ENCODE peak calls at places on chromosomes 5 and 9, in six cellular contexts. X is Peyer's patch; K is lower lobe of right lung; O is mammary epithelial cell; Y is CD8-positive, alpha-beta T cell; N is IMR-90. W is an unnamed sample.

GRCh38 chr5:1510151-1510561 is 13.6 kb downstream of the LPCAT1 start:
- DNase-seq in O (no peak), X (peak; percentile 12), Y (no peak), K (no peak), N (no peak), W (peak; percentile 38)

GRCh38 chr9:96612966-96613589 is 6.6 kb downstream of the CDC14B start:
- DNase-seq in X (no peak), Y (no peak), O (no peak), K (no peak), N (no peak), W (no peak)

GRCh38 chr5:134649163-134649916 is 755 bp downstream of the SEC24A start:
- DNase-seq in K (peak; percentile 61), O (peak; percentile 23), X (no peak), N (peak; percentile 8), Y (peak; percentile 16), W (peak; percentile 64)

GRCh38 chr9:116656977-116657376 is 30.1 kb upstream of the TRIM32 start:
- DNase-seq in O (no peak), K (no peak), X (no peak), N (peak; percentile 12), Y (no peak), W (no peak)

GRCh38 chr9:95189230-95190098 is 128.0 kb downstream of the FANCC start:
- DNase-seq in N (peak; percentile 91), K (no peak), X (no peak), Y (no peak), O (no peak), W (no peak)

GRCh38 chr5:37811866-37812265 is 28.0 kb downstream of the GDNF start:
- DNase-seq in K (no peak), N (no peak), X (no peak), O (no peak), Y (no peak), W (peak; percentile 81)

GRCh38 chr5:128535225-128535624 is 2.8 kb downstream of the FBN2 start:
- DNase-seq in N (no peak), K (no peak), O (no peak), X (no peak), Y (no peak), W (no peak)

GRCh38 chr5:76782444-76782843 is 36.4 kb upstream of the F2RL1 start:
- DNase-seq in O (no peak), K (no peak), Y (no peak), X (no peak), N (peak; percentile 20), W (no peak)

GRCh38 chr5:135309391-135310327 is 89.4 kb downstream of the MACROH2A1 start:
- DNase-seq in N (no peak), O (no peak), X (no peak), K (no peak), Y (no peak), W (no peak)

GRCh38 chr5:154755361-154756202 is at the start of gene LARP1:
- DNase-seq in N (peak; percentile 19), K (peak; percentile 63), O (peak; percentile 39), X (peak; percentile 47), Y (peak; percentile 35), W (no peak)

GRCh38 chr9:126607086-126607485 is 6.6 kb upstream of the LMX1B start:
- DNase-seq in K (no peak), N (no peak), Y (no peak), O (no peak), X (no peak), W (peak; percentile 26)

GRCh38 chr9:93155716-93156474 is 21.8 kb upstream of the NINJ1 start:
- DNase-seq in Y (no peak), X (no peak), O (no peak), K (no peak), N (no peak), W (no peak)

GRCh38 chr5:58816181-58816731 is 233.4 kb downstream of the RAB3C start:
- DNase-seq in K (no peak), N (no peak), Y (no peak), O (no peak), X (no peak), W (no peak)

GRCh38 chr9:126906086-126906485 is 8.5 kb upstream of the RALGPS1 start:
- DNase-seq in X (no peak), N (no peak), O (no peak), Y (no peak), K (no peak), W (no peak)

GRCh38 chr5:61817472-61818326 is 485.6 kb downstream of the ZSWIM6 start:
- DNase-seq in X (no peak), Y (no peak), K (no peak), O (peak; percentile 46), N (peak; percentile 39), W (no peak)

GRCh38 chr9:94859891-94860290 is 133.4 kb downstream of the AOPEP start:
- DNase-seq in K (no peak), X (no peak), Y (no peak), O (no peak), N (no peak), W (no peak)

GRCh38 chr5:56490971-56491468 is 257.9 kb upstream of the ANKRD55 start:
- DNase-seq in Y (peak; percentile 33), K (peak; percentile 63), O (peak; percentile 92), N (no peak), X (no peak), W (no peak)

GRCh38 chr9:113541019-113541900 is 77.7 kb downstream of the RGS3 start:
- DNase-seq in Y (no peak), X (no peak), K (no peak), O (peak; percentile 30), N (peak; percentile 55), W (no peak)

GRCh38 chr5:178986326-178986960 is 8.7 kb downstream of the GRM6 start:
- DNase-seq in K (no peak), X (no peak), O (no peak), N (no peak), Y (no peak), W (no peak)
- H3K9me3 ChIP-seq in K (peaks cover 56% of the 10 kb centered on the region), X (peaks cover 6% of the 10 kb centered on the region), O (peaks cover 56% of the 10 kb centered on the region), N (peaks cover 73% of the 10 kb centered on the region), Y (no peaks in the 10 kb centered on the region), W (no peaks in the 10 kb centered on the region)

GRCh38 chr5:149960272-149961185 is at the start of gene SLC26A2:
- DNase-seq in O (peak; percentile 98), N (peak; percentile 97), Y (peak; percentile 94), X (peak; percentile 98), K (peak; percentile 99), W (peak; percentile 98)
- TF ChIP-seq CTCF in O (no peak), N (no peak), Y (no peak), X (peak; percentile 27), K (no peak), W (no peak)

DNA sequence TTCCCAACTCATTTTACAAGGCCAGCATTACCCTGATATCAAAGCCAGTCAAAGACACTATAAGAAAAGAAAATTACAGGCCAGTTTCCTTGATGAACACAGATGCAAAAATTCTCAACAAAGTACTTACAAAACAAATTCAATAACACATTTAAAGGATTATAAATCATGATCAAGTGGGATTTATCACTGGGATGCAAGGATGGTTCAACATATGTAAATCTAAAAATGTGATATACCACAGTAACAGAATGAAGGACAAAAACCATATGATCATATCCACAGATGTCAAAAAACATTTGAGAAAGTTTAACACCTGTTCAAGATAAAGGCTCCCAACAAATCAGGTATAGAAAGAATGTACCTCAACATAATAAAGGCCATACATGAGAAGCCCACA is 130.6 kb downstream of the NDUFS4 start:
- DNase-seq in Y (no peak), K (no peak), O (no peak), N (no peak), X (no peak), W (no peak)
- H3K9me3 ChIP-seq in Y (peaks cover 8% of the 10 kb centered on the region), K (peaks cover 49% of the 10 kb centered on the region), O (peaks cover 12% of the 10 kb centered on the region), N (peaks cover 10% of the 10 kb centered on the region), X (no peaks in the 10 kb centered on the region), W (peaks cover 28% of the 10 kb centered on the region)

DNA sequence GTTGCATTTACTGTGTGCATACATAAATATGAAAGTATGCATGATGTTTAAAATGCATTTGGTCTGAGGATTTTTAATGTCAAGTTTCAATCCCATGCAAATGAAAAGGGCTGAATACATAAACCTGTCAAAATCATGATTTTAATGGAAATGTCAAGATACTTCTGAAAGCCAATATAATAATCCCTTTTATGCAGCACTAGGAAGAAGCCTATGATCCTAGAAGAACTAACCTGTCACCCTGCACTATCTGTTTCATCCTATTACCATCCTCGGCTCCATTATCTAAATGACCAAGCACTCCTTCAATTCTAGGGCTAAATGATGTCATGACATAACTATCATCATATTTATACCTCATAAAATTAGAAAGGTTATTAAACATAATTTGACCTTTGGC is 2229.4 kb upstream of the WWC1 start:
- DNase-seq in O (no peak), K (no peak), N (no peak), X (no peak), Y (no peak), W (no peak)
- TF ChIP-seq CTCF in O (no peak), K (no peak), N (no peak), X (no peak), Y (no peak), W (no peak)

DNA sequence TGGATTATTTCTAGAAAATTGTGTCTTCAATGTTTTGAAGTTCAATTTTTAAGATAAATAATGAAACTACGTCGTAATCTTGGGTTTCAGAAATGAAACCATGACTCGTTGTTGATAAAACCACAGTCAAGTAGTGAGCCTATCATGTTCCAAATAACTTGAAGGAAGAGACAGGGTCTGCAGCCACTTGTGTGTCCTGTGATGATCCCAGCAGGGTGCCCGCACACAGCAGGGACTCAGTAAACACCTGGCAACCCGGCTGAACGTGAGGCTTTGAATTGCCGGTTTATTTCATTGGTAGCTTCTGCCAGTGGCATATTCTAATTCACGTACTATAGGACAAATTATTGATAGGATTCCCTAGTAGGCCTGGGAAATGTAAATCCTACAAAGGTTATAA is 679.6 kb downstream of the IRX1 start:
- DNase-seq in K (no peak), N (no peak), Y (no peak), O (no peak), X (no peak), W (no peak)
- H3K9me3 ChIP-seq in K (peaks cover 6% of the 10 kb centered on the region), N (peaks cover 6% of the 10 kb centered on the region), Y (no peaks in the 10 kb centered on the region), O (peaks cover 4% of the 10 kb centered on the region), X (no peaks in the 10 kb centered on the region), W (peaks cover 8% of the 10 kb centered on the region)

GRCh38 chr5:101047181-101047580 is 144.1 kb upstream of the ST8SIA4 start:
- DNase-seq in O (no peak), Y (no peak), N (no peak), X (no peak), K (no peak), W (no peak)

DNA sequence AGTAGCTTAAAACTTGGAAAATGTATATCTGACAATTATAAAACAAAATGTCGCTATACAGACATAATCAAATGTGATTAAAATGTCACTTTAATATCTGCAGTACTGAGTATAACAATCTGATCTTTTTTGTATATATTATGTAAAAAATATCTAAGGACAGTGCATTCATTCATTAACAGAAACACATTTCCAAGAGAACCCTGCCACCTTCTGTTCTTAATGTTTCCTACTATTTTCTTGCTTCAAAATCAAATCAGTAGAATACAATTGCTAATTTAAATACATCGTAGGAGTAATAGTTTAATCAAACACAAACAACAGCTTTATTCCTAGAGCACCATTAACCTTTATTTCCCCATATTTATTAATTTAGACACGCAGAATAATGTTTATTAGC is 142.6 kb upstream of the ST8SIA4 start:
- DNase-seq in Y (no peak), K (no peak), O (no peak), X (no peak), N (no peak), W (no peak)
- TF ChIP-seq CTCF in Y (peak; percentile 39), K (peak; percentile 21), O (no peak), X (peak; percentile 17), N (peak; percentile 9), W (no peak)

DNA sequence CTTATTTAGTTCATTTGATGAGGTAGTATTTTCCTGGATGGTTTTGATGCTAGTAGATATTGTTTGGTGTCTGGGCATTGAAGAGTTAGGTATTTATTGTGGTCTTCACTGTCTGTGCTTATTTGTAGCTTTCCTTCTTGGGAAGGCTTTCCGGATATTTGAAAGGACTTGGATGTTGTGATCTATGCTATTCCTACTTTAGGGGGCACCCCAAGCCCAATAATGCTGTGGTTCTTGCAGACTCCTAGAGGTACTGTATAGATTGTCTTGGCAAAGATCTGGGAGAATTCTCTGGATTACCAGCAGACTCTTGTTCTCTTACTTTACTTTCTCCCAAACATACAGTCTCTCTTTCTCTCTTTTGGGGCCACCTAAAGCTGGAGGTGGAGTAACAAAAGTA is 315.7 kb downstream of the MAT2B start:
- DNase-seq in X (no peak), K (no peak), N (no peak), Y (no peak), O (no peak), W (no peak)
- H3K9me3 ChIP-seq in X (no peaks in the 10 kb centered on the region), K (no peaks in the 10 kb centered on the region), N (no peaks in the 10 kb centered on the region), Y (no peaks in the 10 kb centered on the region), O (no peaks in the 10 kb centered on the region), W (peaks cover 7% of the 10 kb centered on the region)